ENCODE peak calls at places on chromosomes 13 and 19, in nine cellular contexts. G is CD8-positive, alpha-beta memory T cell; T is activated T-cell treated with anti-CD3 and anti-CD28 coated beads for 1 hour; Z is nucleus accumbens; M is progenitor cell of endocrine pancreas; A is heart right ventricle; U is AG09319; R is stimulated activated CD4-positive, alpha-beta T cell treated with anti-CD3 and anti-CD28 coated beads, Interleukin-15, amount 100 ng/mL, for 1 hour; X is naive thymus-derived CD8-positive, alpha-beta T cell. V is an unnamed sample.

GRCh38 chr19:1445185-1445931 is 4.6 kb upstream of the APC2 start:
- DNase-seq in R (peak), U (no peak), X (peak), Z (peak), T (peak), G (peak), A (peak), M (peak), V (peak)

GRCh38 chr13:20174656-20175405 is 14.0 kb upstream of the GJA3 start:
- DNase-seq in T (peak), U (peak), A (peak), R (peak), M (no peak), Z (no peak), X (no peak), G (no peak), V (peak)

GRCh38 chr19:10625762-10626138 is 397 bp downstream of the SLC44A2 start:
- DNase-seq in M (no peak), A (no peak), T (no peak), Z (no peak), U (no peak), X (no peak), R (no peak), G (no peak), V (no peak)

GRCh38 chr13:40665061-40665753 is 1.2 kb downstream of the FOXO1 start:
- DNase-seq in M (peak), U (no peak), A (peak), Z (peak), R (peak), T (peak), X (peak), G (peak), V (peak)

GRCh38 chr13:106621833-106622232 is 53.9 kb upstream of the ARGLU1 start:
- DNase-seq in G (no peak), U (no peak), T (no peak), X (no peak), Z (no peak), R (no peak), M (no peak), A (no peak), V (no peak)

GRCh38 chr19:20325151-20325550 is 158.1 kb downstream of the ZNF486 start:
- DNase-seq in M (no peak), T (no peak), U (no peak), X (no peak), Z (no peak), G (no peak), A (no peak), R (no peak), V (no peak)

GRCh38 chr13:99083976-99084375 is 106.1 kb upstream of the DOCK9 start:
- DNase-seq in U (no peak), A (no peak), G (no peak), X (no peak), T (no peak), R (no peak), Z (no peak), M (no peak), V (no peak)

GRCh38 chr13:23505007-23505406 is 65.2 kb upstream of the TNFRSF19 start:
- DNase-seq in R (no peak), Z (no peak), G (no peak), U (no peak), X (no peak), M (no peak), T (no peak), A (peak), V (no peak)

GRCh38 chr19:38838208-38838985 is 6.8 kb upstream of the ECH1 start:
- DNase-seq in U (no peak), X (no peak), A (no peak), R (peak), T (peak), Z (no peak), M (no peak), G (no peak), V (no peak)

GRCh38 chr13:75841905-75842304 is 205.8 kb downstream of the LMO7 start:
- DNase-seq in Z (no peak), T (no peak), A (no peak), U (no peak), G (no peak), R (no peak), M (no peak), X (no peak), V (no peak)

GRCh38 chr19:9913237-9914000 is 22.9 kb downstream of the OLFM2 start:
- DNase-seq in R (no peak), M (no peak), U (no peak), G (no peak), X (no peak), Z (peak), T (no peak), A (no peak), V (no peak)

GRCh38 chr19:43784981-43785808 is 4.4 kb upstream of the KCNN4 start:
- DNase-seq in A (peak), Z (no peak), T (no peak), G (no peak), M (peak), X (peak), U (peak), R (no peak), V (peak)

V was measured in activated gamma-delta T cell treated with Interleukin-2 at 50 U/mL for 16 hours.